ENCODE peak calls at places on chromosome 5, in nine cellular contexts. M is fibroblast of the aortic adventitia; X is RWPE1; N is effector memory CD8-positive, alpha-beta T cell; Q is stimulated activated CD4-positive, alpha-beta T cell treated with anti-CD3 and anti-CD28 coated beads, Interleukin-4, amount 100 ng/mL, for 1 hour; H is Calu3; A is amniotic stem cell; E is uterus; Z is Caco-2. L is an unnamed sample.

GRCh38 chr5:8842906-8843590 is 702.8 kb downstream of the SEMA5A start:
- DNase-seq in Z (peak), A (peak), H (peak), N (no peak), X (no peak), M (peak), Q (no peak), E (no peak), L (no peak)

GRCh38 chr5:153654444-153654843 is 164.0 kb downstream of the GRIA1 start:
- DNase-seq in M (peak), A (no peak), Q (no peak), H (no peak), E (no peak), Z (no peak), X (peak), N (no peak), L (no peak)

GRCh38 chr5:93598997-93599371 is 16.0 kb downstream of the NR2F1 start:
- DNase-seq in N (no peak), X (no peak), Z (no peak), E (no peak), Q (no peak), A (no peak), M (no peak), H (no peak), L (no peak)

GRCh38 chr5:62486672-62487071 is 74.1 kb downstream of the IPO11 start:
- DNase-seq in M (no peak), Z (no peak), E (no peak), N (no peak), X (no peak), Q (no peak), A (no peak), H (no peak), L (no peak)

GRCh38 chr5:80569961-80570786 is at the start of gene ANKRD34B:
- DNase-seq in A (no peak), M (no peak), N (no peak), Q (no peak), E (no peak), X (peak), H (peak), Z (peak), L (no peak)

GRCh38 chr5:39755452-39755851 is 330.7 kb upstream of the DAB2 start:
- DNase-seq in Q (no peak), A (no peak), X (no peak), Z (no peak), E (no peak), N (no peak), H (no peak), M (no peak), L (no peak)

GRCh38 chr5:176861276-176861675 is 37.9 kb downstream of the HK3 start:
- DNase-seq in X (no peak), N (no peak), H (no peak), A (no peak), Q (no peak), E (no peak), M (no peak), Z (no peak), L (no peak)

GRCh38 chr5:171644536-171644935 is 141.1 kb upstream of the SMIM23 start:
- DNase-seq in N (no peak), X (no peak), M (peak), Q (no peak), Z (no peak), A (no peak), H (no peak), E (no peak), L (no peak)

GRCh38 chr5:86665984-86666760 is 48.4 kb downstream of the COX7C start:
- DNase-seq in Q (peak), X (no peak), M (no peak), N (peak), E (no peak), A (no peak), Z (no peak), H (no peak), L (no peak)

GRCh38 chr5:142184939-142185526 is 76.5 kb downstream of the NDFIP1 start:
- DNase-seq in A (no peak), E (no peak), N (no peak), M (peak), Q (no peak), H (no peak), Z (no peak), X (no peak), L (no peak)

GRCh38 chr5:113447651-113448050 is 12.9 kb upstream of the TSSK1B start:
- DNase-seq in E (no peak), X (no peak), N (no peak), H (peak), M (no peak), Q (no peak), A (no peak), Z (peak), L (no peak)

GRCh38 chr5:39231705-39232525 is 12.6 kb upstream of the FYB1 start:
- DNase-seq in E (no peak), M (peak), N (no peak), X (peak), H (peak), A (no peak), Z (peak), Q (peak), L (no peak)